ENCODE peak calls at places on chromosomes 13 and 19, in ten cellular contexts. H is tibial nerve; P is cardiac fibroblast; U is activated CD8-positive, alpha-beta T cell treated with anti-CD3 and anti-CD28 coated beads for 36 hours; N is ascending aorta; Q is choroid plexus epithelial cell; V is GM10248; M is psoas muscle; F is lower leg skin; S is IMR-90. T is an unnamed sample.

GRCh38 chr19:3270908-3271307 is 46.4 kb downstream of the CELF5 start:
- DNase-seq in H (no peak), Q (peak), N (no peak), V (no peak), M (no peak), U (peak), P (peak), S (peak), F (no peak), T (no peak)

GRCh38 chr13:97627566-97627965 is 193.6 kb downstream of the RAP2A start:
- DNase-seq in Q (peak), M (peak), P (peak), V (no peak), F (no peak), U (no peak), S (peak), N (peak), H (peak), T (no peak)

GRCh38 chr13:111292710-111293485 is 27.5 kb upstream of the TEX29 start:
- DNase-seq in U (no peak), H (no peak), F (no peak), S (no peak), P (no peak), M (no peak), V (no peak), Q (no peak), N (no peak), T (no peak)

GRCh38 chr19:34480971-34481821 is at the start of gene WTIP:
- DNase-seq in Q (peak), H (peak), S (peak), P (peak), M (peak), U (no peak), F (peak), V (no peak), N (no peak), T (peak)

GRCh38 chr13:95153647-95154405 is 147.4 kb downstream of the ABCC4 start:
- DNase-seq in F (no peak), N (no peak), M (no peak), H (no peak), Q (peak), P (peak), S (peak), U (no peak), V (no peak), T (no peak)

GRCh38 chr13:44668707-44669106 is 92.6 kb upstream of the TSC22D1 start:
- DNase-seq in U (no peak), H (no peak), V (no peak), F (no peak), S (peak), M (no peak), N (no peak), P (no peak), Q (peak), T (no peak)

GRCh38 chr13:95494082-95494681 is 58.3 kb upstream of the CLDN10 start:
- DNase-seq in N (no peak), F (no peak), V (peak), U (no peak), Q (peak), P (peak), S (peak), M (no peak), H (peak), T (no peak)

GRCh38 chr13:45895880-45896279 is 44.3 kb upstream of the SIAH3 start:
- DNase-seq in S (no peak), H (no peak), M (no peak), P (no peak), Q (no peak), V (no peak), U (no peak), F (no peak), N (no peak), T (no peak)

GRCh38 chr13:46615888-46616531 is 63.0 kb downstream of the LRCH1 start:
- DNase-seq in P (peak), N (no peak), Q (peak), V (no peak), S (peak), U (no peak), M (no peak), F (no peak), H (no peak), T (no peak)

GRCh38 chr19:13208131-13208963 is 58.1 kb downstream of the IER2 start:
- DNase-seq in F (no peak), N (no peak), H (peak), P (peak), S (peak), M (peak), U (peak), Q (peak), V (peak), T (no peak)

GRCh38 chr13:57634829-57635165 is 3.3 kb downstream of the PCDH17 start:
- DNase-seq in P (no peak), U (peak), N (no peak), S (no peak), V (no peak), M (no peak), F (peak), Q (no peak), H (no peak), T (no peak)

GRCh38 chr13:26050568-26051230 is 1.1 kb downstream of the SHISA2 start:
- DNase-seq in U (peak), M (peak), F (no peak), Q (peak), V (no peak), H (no peak), S (no peak), P (peak), N (no peak), T (no peak)

GRCh38 chr19:13781547-13781946 is 7.3 kb downstream of the C19orf53 start:
- DNase-seq in P (peak), S (peak), U (no peak), M (peak), Q (peak), F (peak), H (peak), N (peak), V (no peak), T (peak)

GRCh38 chr19:29421186-29421525 is 104.6 kb upstream of the VSTM2B start:
- DNase-seq in H (no peak), U (no peak), V (no peak), Q (no peak), P (no peak), M (no peak), N (no peak), S (no peak), F (no peak), T (no peak)

GRCh38 chr13:44667950-44668349 is 91.8 kb upstream of the TSC22D1 start:
- DNase-seq in P (peak), N (no peak), Q (peak), V (peak), M (no peak), U (no peak), H (no peak), S (peak), F (no peak), T (no peak)

DNA sequence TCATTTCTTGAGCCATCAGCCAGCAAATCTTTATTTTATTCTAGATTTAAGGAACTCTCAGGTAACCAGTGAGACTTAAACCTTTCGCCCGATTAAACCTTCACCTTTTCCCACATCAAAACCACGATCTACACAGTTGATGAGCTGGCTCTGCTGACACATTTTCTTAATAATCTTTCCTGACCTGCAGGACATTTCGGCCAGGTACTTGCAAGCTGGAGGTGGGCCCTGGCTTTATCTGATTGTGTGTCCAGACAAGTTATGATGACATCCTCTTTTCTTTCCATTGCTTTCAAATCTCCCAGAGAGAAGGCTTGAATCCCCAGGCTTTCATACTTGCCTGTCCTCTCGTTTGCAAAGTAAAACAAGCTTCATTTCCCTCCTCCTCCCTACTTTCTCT is 144.2 kb downstream of the EFNB2 start:
- DNase-seq in H (no peak), F (no peak), M (no peak), V (no peak), P (no peak), N (no peak), Q (no peak), S (no peak), U (no peak), T (no peak)
- TF ChIP-seq CTCF in H (no peak), F (no peak), M (no peak), V (no peak), P (no peak), N (no peak), Q (no peak), S (no peak), U (no peak), T (no peak)

GRCh38 chr19:10285393-10285792 is 1.4 kb upstream of the ICAM4 start:
- DNase-seq in S (no peak), P (no peak), F (no peak), V (no peak), M (no peak), Q (no peak), H (no peak), U (no peak), N (no peak), T (no peak)
- TF ChIP-seq CTCF in S (no peak), P (no peak), F (no peak), V (no peak), M (no peak), Q (no peak), H (no peak), U (no peak), N (no peak), T (no peak)

DNA sequence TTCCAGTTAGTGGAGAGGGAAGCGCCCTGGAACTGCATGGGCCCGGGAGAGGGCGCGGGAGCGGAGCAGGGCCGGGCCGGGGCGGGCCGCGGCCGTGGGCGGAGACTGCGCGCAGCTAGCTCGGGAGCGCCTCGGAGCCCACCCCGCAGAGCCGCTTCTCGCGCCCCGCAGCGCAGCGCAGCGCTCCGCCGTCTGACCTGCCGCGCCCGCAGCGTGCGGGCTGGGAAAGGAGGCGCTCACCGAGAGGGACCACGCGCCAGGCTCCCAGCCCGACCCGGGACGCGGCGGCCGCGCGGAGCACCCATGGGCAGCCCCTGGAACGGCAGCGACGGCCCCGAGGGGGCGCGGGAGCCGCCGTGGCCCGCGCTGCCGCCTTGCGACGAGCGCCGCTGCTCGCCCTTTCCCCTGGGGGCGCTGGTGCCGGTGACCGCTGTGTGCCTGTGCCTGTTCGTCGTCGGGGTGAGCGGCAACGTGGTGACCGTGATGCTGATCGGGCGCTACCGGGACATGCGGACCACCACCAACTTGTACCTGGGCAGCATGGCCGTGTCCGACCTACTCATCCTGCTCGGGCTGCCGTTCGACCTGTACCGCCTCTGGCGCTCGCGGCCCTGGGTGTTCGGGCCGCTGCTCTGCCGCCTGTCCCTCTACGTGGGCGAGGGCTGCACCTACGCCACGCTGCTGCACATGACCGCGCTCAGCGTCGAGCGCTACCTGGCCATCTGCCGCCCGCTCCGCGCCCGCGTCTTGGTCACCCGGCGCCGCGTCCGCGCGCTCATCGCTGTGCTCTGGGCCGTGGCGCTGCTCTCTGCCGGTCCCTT is at the start of gene MLNR:
- DNase-seq in F (no peak), H (no peak), P (peak), V (peak), S (no peak), M (peak), N (no peak), Q (no peak), U (peak), T (no peak)
- TF ChIP-seq CTCF in F (no peak), H (no peak), P (no peak), V (no peak), S (no peak), M (peak), N (no peak), Q (no peak), U (peak), T (peak)

GRCh38 chr13:98766120-98766519 is 13.6 kb upstream of the SLC15A1 start:
- DNase-seq in H (no peak), S (no peak), V (no peak), U (no peak), N (no peak), F (no peak), P (no peak), M (no peak), Q (no peak), T (no peak)

GRCh38 chr13:98766716-98767115 is 14.2 kb upstream of the SLC15A1 start:
- DNase-seq in S (peak), Q (no peak), P (no peak), H (no peak), U (no peak), N (no peak), M (no peak), F (no peak), V (no peak), T (no peak)

GRCh38 chr13:98761126-98761978 is 8.9 kb upstream of the SLC15A1 start:
- DNase-seq in H (no peak), Q (peak), V (peak), M (no peak), U (no peak), S (peak), F (peak), P (peak), N (no peak), T (no peak)

DNA sequence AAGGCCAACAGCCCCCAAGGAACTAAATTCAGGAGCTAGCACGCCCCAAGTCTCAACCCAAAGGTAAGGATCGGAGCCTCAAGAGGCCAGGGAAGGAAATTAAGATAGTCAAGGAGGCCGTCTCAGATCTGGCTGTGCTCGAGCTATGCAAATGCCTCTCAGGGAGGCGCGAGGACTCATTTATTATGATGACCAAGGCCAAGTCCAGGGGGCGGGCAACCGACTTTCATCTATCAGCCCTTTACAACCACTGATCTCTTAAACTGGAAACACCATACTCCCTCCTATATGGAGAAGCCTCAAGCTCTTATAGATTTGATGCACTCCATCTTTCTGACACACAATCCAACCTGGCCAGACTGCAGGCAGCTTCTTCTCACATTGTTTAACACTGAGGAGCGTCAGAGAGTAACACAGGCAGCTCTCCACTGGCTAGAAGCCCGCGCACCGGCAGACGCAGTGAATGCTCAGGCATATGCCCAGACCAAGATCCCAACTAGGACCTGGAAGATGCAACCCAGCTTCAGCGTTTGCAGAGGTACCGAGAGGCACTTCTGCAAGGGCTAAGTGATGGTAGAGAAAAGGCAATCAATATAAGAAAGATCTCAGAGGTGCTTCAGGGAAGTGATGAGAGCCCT is 9.6 kb upstream of the SLC15A1 start:
- DNase-seq in U (no peak), H (no peak), S (no peak), V (no peak), F (no peak), Q (no peak), M (no peak), P (no peak), N (no peak), T (no peak)
- TF ChIP-seq CTCF in U (no peak), H (no peak), S (no peak), V (no peak), F (no peak), Q (no peak), M (no peak), P (no peak), N (no peak), T (no peak)

GRCh38 chr19:18772620-18773587 is 18.2 kb downstream of the COMP start:
- DNase-seq in U (no peak), M (no peak), H (no peak), F (no peak), N (no peak), V (no peak), Q (no peak), P (no peak), S (no peak), T (peak)
- TF ChIP-seq CTCF in U (no peak), M (no peak), H (no peak), F (no peak), N (no peak), V (no peak), Q (no peak), P (no peak), S (no peak), T (peak)

GRCh38 chr13:39144941-39145533 is 106.8 kb downstream of the NHLRC3 start:
- DNase-seq in P (peak), H (peak), Q (peak), U (peak), M (peak), N (no peak), V (peak), F (peak), S (peak), T (no peak)
- TF ChIP-seq CTCF in P (peak), H (peak), Q (peak), U (peak), M (peak), N (peak), V (peak), F (no peak), S (peak), T (peak)

DNA sequence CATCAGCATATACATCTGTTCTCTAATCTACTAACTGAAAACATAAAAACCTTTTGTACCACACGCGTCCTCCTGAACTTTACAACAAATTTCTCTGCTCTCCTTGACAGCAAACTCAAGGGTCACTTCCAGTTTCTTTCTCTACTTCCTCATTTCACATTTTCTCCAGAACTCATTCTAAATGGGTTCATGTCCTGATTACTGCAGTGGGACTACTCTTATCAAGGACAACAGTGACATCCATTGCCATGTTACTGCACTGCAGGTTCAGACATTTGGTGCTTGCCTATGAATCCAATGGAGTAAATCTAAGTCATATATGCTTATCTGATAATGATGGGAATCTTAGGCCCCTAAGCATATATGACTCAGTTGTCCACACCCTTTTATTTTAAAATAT is 35.3 kb downstream of the FPR3 start:
- DNase-seq in S (no peak), U (no peak), V (no peak), N (no peak), Q (peak), F (no peak), M (no peak), H (no peak), P (peak), T (no peak)
- TF ChIP-seq CTCF in S (no peak), U (no peak), V (peak), N (peak), Q (peak), F (no peak), M (peak), H (no peak), P (peak), T (no peak)

GRCh38 chr13:42533336-42533591 is 40.7 kb upstream of the TNFSF11 start:
- DNase-seq in Q (no peak), U (no peak), V (no peak), P (no peak), M (no peak), H (no peak), N (no peak), S (no peak), F (no peak), T (no peak)
- TF ChIP-seq CTCF in Q (no peak), U (no peak), V (no peak), P (no peak), M (no peak), H (no peak), N (no peak), S (no peak), F (no peak), T (no peak)

T was measured in breast epithelium.